ENCODE peak calls at places on chromosomes 16 and 17, in seven cellular contexts. M, G, K, W, C, R and H are unnamed samples.

GRCh38 chr17:40190197-40191021 is 13.1 kb downstream of the RAPGEFL1 start:
- DNase-seq in W (no peak), C (no peak), G (no peak), M (peak; percentile 33), K (no peak), R (no peak), H (no peak)

GRCh38 chr16:55359946-55360345 is 35.9 kb downstream of the IRX6 start:
- DNase-seq in R (no peak), M (no peak), K (no peak), C (no peak), G (no peak), W (no peak), H (no peak)

GRCh38 chr16:11439790-11440656 is 94.8 kb downstream of the RMI2 start:
- DNase-seq in G (no peak), R (no peak), K (no peak), M (no peak), W (no peak), C (no peak), H (no peak)

GRCh38 chr17:41308251-41308917 is 725 bp downstream of the KRTAP16-1 start:
- DNase-seq in W (no peak), K (no peak), M (no peak), C (peak; percentile 46), R (peak; percentile 81), G (peak; percentile 59), H (no peak)

GRCh38 chr16:75246504-75247205 is 4.8 kb downstream of the BCAR1 start:
- DNase-seq in K (no peak), C (no peak), G (no peak), R (no peak), M (no peak), W (no peak), H (no peak)

GRCh38 chr16:11384956-11385586 is 39.8 kb downstream of the RMI2 start:
- DNase-seq in K (no peak), R (no peak), W (no peak), C (no peak), G (no peak), M (no peak), H (no peak)

GRCh38 chr16:68902376-68903345 is 59.3 kb downstream of the TANGO6 start:
- DNase-seq in K (no peak), G (no peak), R (peak; percentile 49), C (peak; percentile 42), W (no peak), M (peak; percentile 77), H (peak; percentile 18)

GRCh38 chr17:41583137-41584127 is 3.3 kb downstream of the KRT14 start:
- DNase-seq in K (no peak), R (no peak), C (no peak), G (no peak), M (peak; percentile 82), W (no peak), H (no peak)

GRCh38 chr16:2438121-2438520 is 8.9 kb downstream of the CCNF start:
- DNase-seq in K (no peak), C (no peak), W (no peak), G (no peak), R (no peak), M (no peak), H (no peak)

GRCh38 chr17:76868669-76869208 is 535 bp downstream of the MGAT5B start:
- DNase-seq in K (no peak), G (no peak), R (no peak), C (no peak), M (no peak), W (no peak), H (no peak)

GRCh38 chr17:3738562-3739295 is 15.0 kb downstream of the HASPIN start:
- DNase-seq in C (no peak), G (no peak), W (no peak), M (peak; percentile 91), R (peak; percentile 83), K (no peak), H (no peak)

GRCh38 chr16:49558451-49558850 is 184.8 kb downstream of the C16orf78 start:
- DNase-seq in G (no peak), K (no peak), C (no peak), W (no peak), M (no peak), R (no peak), H (no peak)

GRCh38 chr17:73566905-73567782 is 77.1 kb downstream of the SDK2 start:
- DNase-seq in C (no peak), M (no peak), W (no peak), K (no peak), G (no peak), R (peak; percentile 42), H (no peak)

GRCh38 chr17:54899201-54899600 is 1.5 kb upstream of the TOM1L1 start:
- DNase-seq in M (no peak), C (no peak), R (no peak), W (no peak), G (no peak), K (no peak), H (no peak)

GRCh38 chr16:85107083-85107482 is 5.2 kb downstream of the CIBAR2 start:
- DNase-seq in M (no peak), W (no peak), K (no peak), R (no peak), C (no peak), G (no peak), H (no peak)

GRCh38 chr17:39963826-39964225 is 1.0 kb downstream of the GSDMA start:
- DNase-seq in W (no peak), G (no peak), M (peak; percentile 99), C (no peak), R (no peak), K (no peak), H (no peak)

GRCh38 chr16:69514366-69514765 is 51.4 kb upstream of the NFAT5 start:
- DNase-seq in W (no peak), M (peak; percentile 42), C (no peak), G (no peak), K (no peak), R (no peak), H (no peak)

GRCh38 chr17:8935194-8935593 is 30.3 kb downstream of the PIK3R5 start:
- DNase-seq in C (no peak), R (no peak), M (peak; percentile 77), G (no peak), W (no peak), K (no peak), H (no peak)

GRCh38 chr17:56832446-56832845 is 1.3 kb downstream of the C17orf67 start:
- DNase-seq in W (no peak), M (no peak), R (no peak), G (no peak), K (no peak), C (no peak), H (no peak)

GRCh38 chr16:68346892-68347480 is 36.2 kb downstream of the PRMT7 start:
- DNase-seq in K (no peak), M (no peak), G (no peak), W (no peak), C (no peak), R (peak; percentile 55), H (no peak)

GRCh38 chr17:1058423-1059130 is 61.6 kb downstream of the TIMM22 start:
- DNase-seq in G (peak; percentile 70), K (no peak), C (peak; percentile 24), M (peak; percentile 65), W (no peak), R (peak; percentile 62), H (no peak)

GRCh38 chr17:3998436-3998835 is 34.2 kb upstream of the ATP2A3 start:
- DNase-seq in K (no peak), M (no peak), G (no peak), W (no peak), R (no peak), C (no peak), H (no peak)

GRCh38 chr16:3431779-3432219 is 11.5 kb downstream of the ZNF597 start:
- DNase-seq in W (no peak), M (no peak), R (no peak), G (peak; percentile 79), C (peak; percentile 62), K (no peak), H (no peak)

GRCh38 chr17:47239663-47240374 is 13.8 kb upstream of the ITGB3 start:
- DNase-seq in C (peak; percentile 98), G (peak; percentile 91), R (no peak), K (peak; percentile 93), W (peak; percentile 85), M (peak; percentile 92), H (peak; percentile 96)

GRCh38 chr16:20740007-20740883 is 1.4 kb downstream of the THUMPD1 start:
- DNase-seq in W (no peak), C (peak; percentile 3), G (no peak), K (no peak), R (peak; percentile 18), M (peak; percentile 39), H (no peak)

DNA sequence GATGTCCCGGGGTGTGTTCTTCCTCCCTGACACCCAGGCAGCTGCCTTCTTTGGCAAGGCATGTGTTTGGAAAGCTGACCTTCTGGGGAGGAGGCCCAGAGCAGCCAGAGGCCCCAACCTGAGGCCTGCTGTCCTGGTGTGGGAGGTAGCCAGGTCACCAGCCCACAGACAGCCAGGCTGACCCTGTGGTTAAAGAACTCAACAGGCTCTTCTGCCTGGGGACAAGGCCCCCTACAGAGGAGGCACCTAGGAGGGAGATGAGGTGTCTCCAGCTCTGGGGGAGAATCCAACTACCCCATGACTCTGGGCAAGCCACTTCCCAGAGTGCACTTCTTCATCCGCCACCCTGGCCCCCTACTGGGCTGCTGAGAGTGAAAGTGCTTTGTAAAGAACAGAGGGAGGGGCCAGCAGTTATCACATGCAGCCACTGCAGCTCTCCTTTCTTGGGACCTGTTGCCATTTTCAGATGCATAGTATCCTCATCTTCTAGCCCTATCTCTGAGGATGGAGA is 13.1 kb upstream of the SREBF1 start:
- DNase-seq in G (peak; percentile 61), K (no peak), C (peak; percentile 37), R (peak; percentile 79), W (no peak), M (no peak), H (no peak)
- TF ChIP-seq CTCF in G (peak; percentile 39), K (peak; percentile 15), C (peak; percentile 39), R (peak; percentile 55), W (peak; percentile 40), M (no peak), H (peak; percentile 25)

GRCh38 chr17:7854851-7855642 is at the start of gene TMEM88:
- DNase-seq in R (no peak), G (peak; percentile 67), W (no peak), C (no peak), K (no peak), M (no peak), H (no peak)
- H3K4me3 ChIP-seq in R (peak within 1 kb of the TSS; percentile 73), G (peak within 1 kb of the TSS; percentile 70), W (no peak within 1 kb of the TSS), C (peak within 1 kb of the TSS; percentile 91), K (peak within 1 kb of the TSS; percentile 75), M (no peak within 1 kb of the TSS), H (peak within 1 kb of the TSS; percentile 83)

GRCh38 chr16:425082-425718 is at the start of gene RAB11FIP3:
- DNase-seq in C (peak; percentile 70), K (peak; percentile 25), M (peak; percentile 75), G (peak; percentile 86), W (no peak), R (peak; percentile 90), H (no peak)
- TF ChIP-seq CTCF in C (no peak), K (no peak), M (peak; percentile 17), G (peak; percentile 17), W (peak; percentile 35), R (peak; percentile 45), H (no peak)

DNA sequence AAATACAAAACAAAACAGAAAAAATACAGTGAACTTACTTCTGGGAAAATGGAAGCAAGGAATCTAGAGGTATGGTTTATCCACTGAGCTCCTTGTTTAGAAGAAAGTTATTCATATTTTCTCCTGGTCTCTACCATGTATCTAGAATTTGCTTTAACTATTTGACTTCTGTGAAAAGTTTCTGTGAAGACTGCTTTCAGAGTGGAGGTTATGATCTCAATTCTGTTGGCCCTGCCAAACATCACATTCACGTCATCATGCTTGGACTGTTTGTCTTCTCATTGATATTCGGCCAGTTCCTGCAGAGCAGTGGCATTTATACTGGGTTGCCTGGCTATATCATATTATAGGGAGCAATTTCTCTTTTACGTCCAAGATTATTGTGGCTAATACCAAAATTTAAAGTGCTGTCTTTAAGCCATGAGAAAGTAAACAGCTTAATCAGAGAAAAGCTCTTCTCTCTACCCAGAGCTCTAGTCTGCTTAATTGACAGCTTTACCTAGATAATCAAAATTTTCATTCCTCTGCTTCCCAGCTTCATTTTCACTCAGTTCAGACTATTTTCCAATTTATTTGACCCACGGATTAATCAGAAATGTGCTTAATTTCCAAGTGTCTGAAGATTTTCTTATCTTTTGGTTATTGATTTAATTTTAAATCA is at the start of gene ABCA8:
- DNase-seq in G (peak; percentile 66), R (no peak), M (no peak), K (no peak), C (peak; percentile 42), W (no peak), H (no peak)
- H3K4me3 ChIP-seq in G (peak within 1 kb of the TSS; percentile 52), R (no peak within 1 kb of the TSS), M (no peak within 1 kb of the TSS), K (peak within 1 kb of the TSS; percentile 45), C (peak within 1 kb of the TSS; percentile 29), W (no peak within 1 kb of the TSS), H (no peak within 1 kb of the TSS)